ENCODE peak calls at places on chromosome X, in five cellular contexts. One of them, this sample, is unnamed.

GRCh38 chrX:115889121-115889890 is 281.2 kb upstream of the AGTR2 start:
- DNase-seq in psoas muscle: peak; percentile 55
- DNase-seq in cardiac muscle cell: no peak
- DNase-seq in Karpas-422: no peak
- DNase-seq in fibroblast of lung: no peak
- DNase-seq in this sample: no peak

GRCh38 chrX:33339219-33339618 is 127.9 kb upstream of the DMD start:
- DNase-seq in psoas muscle: no peak
- DNase-seq in cardiac muscle cell: peak; percentile 10
- DNase-seq in Karpas-422: no peak
- DNase-seq in fibroblast of lung: no peak
- DNase-seq in this sample: peak; percentile 3

GRCh38 chrX:39813631-39814246 is 284.0 kb downstream of the BCOR start:
- DNase-seq in psoas muscle: peak; percentile 90
- DNase-seq in cardiac muscle cell: no peak
- DNase-seq in Karpas-422: no peak
- DNase-seq in fibroblast of lung: peak; percentile 76
- DNase-seq in this sample: peak; percentile 84

GRCh38 chrX:53288173-53288572 is 6.8 kb upstream of the IQSEC2 start:
- DNase-seq in psoas muscle: peak; percentile 78
- DNase-seq in cardiac muscle cell: peak; percentile 43
- DNase-seq in Karpas-422: no peak
- DNase-seq in fibroblast of lung: peak; percentile 20
- DNase-seq in this sample: no peak

GRCh38 chrX:12011075-12011474 is 127.2 kb upstream of the FRMPD4 start:
- DNase-seq in psoas muscle: no peak
- DNase-seq in cardiac muscle cell: no peak
- DNase-seq in Karpas-422: no peak
- DNase-seq in fibroblast of lung: peak; percentile 53
- DNase-seq in this sample: peak; percentile 3

GRCh38 chrX:98299785-98300184 is 1416.1 kb downstream of the RPA4 start:
- DNase-seq in psoas muscle: no peak
- DNase-seq in cardiac muscle cell: no peak
- DNase-seq in Karpas-422: no peak
- DNase-seq in fibroblast of lung: peak; percentile 14
- DNase-seq in this sample: no peak

GRCh38 chrX:25524150-25524549 is 508.4 kb upstream of the ARX start:
- DNase-seq in psoas muscle: no peak
- DNase-seq in cardiac muscle cell: no peak
- DNase-seq in Karpas-422: no peak
- DNase-seq in fibroblast of lung: no peak
- DNase-seq in this sample: no peak

GRCh38 chrX:39440734-39441305 is 639.6 kb downstream of the MID1IP1 start:
- DNase-seq in psoas muscle: no peak
- DNase-seq in cardiac muscle cell: no peak
- DNase-seq in Karpas-422: no peak
- DNase-seq in fibroblast of lung: no peak
- DNase-seq in this sample: no peak

DNA sequence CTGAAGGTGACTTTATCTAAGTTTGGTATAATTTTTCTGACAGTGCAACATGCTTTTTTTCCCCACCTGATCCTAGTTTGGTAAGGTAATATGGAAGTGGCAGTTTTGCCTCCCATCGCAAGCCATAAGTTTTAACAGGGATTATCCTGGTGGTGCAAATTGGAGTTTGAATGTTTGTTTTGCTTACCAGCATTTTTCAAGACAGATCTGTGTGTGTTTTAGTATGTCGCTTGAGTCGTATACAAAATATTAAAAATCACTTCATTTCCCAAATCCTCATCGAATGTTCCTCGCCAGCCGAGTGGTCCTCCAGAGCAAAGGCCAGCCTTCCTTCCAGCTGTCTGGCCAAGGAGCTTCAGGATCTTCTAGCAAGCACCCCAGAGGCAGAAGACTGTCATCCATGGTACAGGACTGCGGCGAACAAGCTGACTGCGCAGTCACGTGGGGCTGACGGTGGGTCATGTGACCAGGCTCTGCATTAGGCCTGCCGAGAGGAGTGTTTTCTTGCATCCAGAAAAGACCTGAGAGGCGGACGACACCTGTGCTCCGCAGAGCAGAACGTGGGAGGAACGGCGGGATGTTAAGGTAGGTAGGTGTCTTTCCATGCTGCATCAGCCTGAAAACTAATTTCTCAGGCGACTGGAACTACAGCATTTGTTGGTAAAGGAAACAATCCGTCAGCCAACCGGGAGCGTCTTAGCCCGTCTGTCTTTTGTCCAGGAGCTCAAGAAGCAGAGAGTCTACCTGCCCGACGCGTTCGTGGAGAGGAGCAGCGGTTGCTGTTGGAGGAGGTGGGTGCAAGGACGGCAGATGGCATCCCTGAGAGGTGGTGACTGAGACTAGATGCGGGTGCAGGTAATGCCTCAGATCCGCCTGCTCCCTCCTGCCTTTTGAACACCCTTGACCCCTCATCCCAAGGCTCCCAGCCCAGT is at the start of gene GPRASP3:
- DNase-seq in psoas muscle: peak; percentile 86
- DNase-seq in cardiac muscle cell: no peak
- DNase-seq in Karpas-422: no peak
- DNase-seq in fibroblast of lung: peak; percentile 75
- DNase-seq in this sample: peak; percentile 77
- H3K4me3 ChIP-seq in psoas muscle: peak within 1 kb of the TSS; percentile 60
- H3K4me3 ChIP-seq in cardiac muscle cell: no peak within 1 kb of the TSS
- H3K4me3 ChIP-seq in Karpas-422: no peak within 1 kb of the TSS
- H3K4me3 ChIP-seq in fibroblast of lung: peak within 1 kb of the TSS; percentile 72
- H3K4me3 ChIP-seq in this sample: peak within 1 kb of the TSS; percentile 52

GRCh38 chrX:57932266-57932665 is 22.0 kb upstream of the ZXDA start:
- DNase-seq in psoas muscle: no peak
- DNase-seq in cardiac muscle cell: no peak
- DNase-seq in Karpas-422: no peak
- DNase-seq in fibroblast of lung: no peak
- DNase-seq in this sample: no peak
- H3K9me3 ChIP-seq in psoas muscle: no peaks in the 10 kb centered on the region
- H3K9me3 ChIP-seq in cardiac muscle cell: no peaks in the 10 kb centered on the region
- H3K9me3 ChIP-seq in Karpas-422: no peaks in the 10 kb centered on the region
- H3K9me3 ChIP-seq in fibroblast of lung: no peaks in the 10 kb centered on the region
- H3K9me3 ChIP-seq in this sample: no peaks in the 10 kb centered on the region

DNA sequence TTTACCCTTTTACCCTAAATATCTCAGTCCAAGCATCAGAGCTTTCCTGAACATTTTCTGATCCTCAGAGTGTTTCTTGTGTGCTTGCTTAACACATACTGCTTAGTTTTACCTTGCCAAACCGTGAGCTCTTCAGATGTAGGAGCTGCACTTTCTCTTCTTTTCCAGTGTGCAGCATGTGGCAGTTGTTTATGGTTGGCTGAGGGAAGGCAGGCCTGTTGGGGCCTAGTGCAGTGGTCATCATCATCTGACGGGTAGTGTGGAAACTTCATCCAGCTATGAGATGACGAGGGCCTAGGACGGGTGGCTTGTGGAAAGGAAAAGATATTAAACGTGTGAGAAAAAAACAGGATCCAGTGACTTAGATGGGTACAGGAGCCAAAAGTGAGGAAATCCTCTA is 21.5 kb downstream of the VBP1 start:
- DNase-seq in psoas muscle: no peak
- DNase-seq in cardiac muscle cell: no peak
- DNase-seq in Karpas-422: no peak
- DNase-seq in fibroblast of lung: no peak
- DNase-seq in this sample: no peak
- H3K36me3 ChIP-seq in psoas muscle: peaks cover 39% of the 10 kb centered on the region
- H3K36me3 ChIP-seq in cardiac muscle cell: peaks cover 7% of the 10 kb centered on the region
- H3K36me3 ChIP-seq in Karpas-422: peaks cover 8% of the 10 kb centered on the region
- H3K36me3 ChIP-seq in fibroblast of lung: peaks cover 2% of the 10 kb centered on the region
- H3K36me3 ChIP-seq in this sample: peaks cover 14% of the 10 kb centered on the region

GRCh38 chrX:106802063-106802387 is 448 bp upstream of the TBC1D8B start:
- DNase-seq in psoas muscle: no peak
- DNase-seq in cardiac muscle cell: peak; percentile 18
- DNase-seq in Karpas-422: no peak
- DNase-seq in fibroblast of lung: peak; percentile 36
- DNase-seq in this sample: no peak

GRCh38 chrX:106802388-106803275 is at the start of gene TBC1D8B:
- DNase-seq in psoas muscle: peak; percentile 79
- DNase-seq in cardiac muscle cell: peak; percentile 91
- DNase-seq in Karpas-422: no peak
- DNase-seq in fibroblast of lung: peak; percentile 92
- DNase-seq in this sample: peak; percentile 77
- H3K4me3 ChIP-seq in psoas muscle: peak within 1 kb of the TSS; percentile 72
- H3K4me3 ChIP-seq in cardiac muscle cell: peak within 1 kb of the TSS; percentile 58
- H3K4me3 ChIP-seq in Karpas-422: no peak within 1 kb of the TSS
- H3K4me3 ChIP-seq in fibroblast of lung: peak within 1 kb of the TSS; percentile 90
- H3K4me3 ChIP-seq in this sample: peak within 1 kb of the TSS; percentile 68

GRCh38 chrX:42973321-42973720 is 195.4 kb upstream of the PPP1R2C start:
- DNase-seq in psoas muscle: no peak
- DNase-seq in cardiac muscle cell: no peak
- DNase-seq in Karpas-422: no peak
- DNase-seq in fibroblast of lung: no peak
- DNase-seq in this sample: no peak
- H3K9me3 ChIP-seq in psoas muscle: no peaks in the 10 kb centered on the region
- H3K9me3 ChIP-seq in cardiac muscle cell: no peaks in the 10 kb centered on the region
- H3K9me3 ChIP-seq in Karpas-422: peaks cover 19% of the 10 kb centered on the region
- H3K9me3 ChIP-seq in fibroblast of lung: no peaks in the 10 kb centered on the region
- H3K9me3 ChIP-seq in this sample: no peaks in the 10 kb centered on the region

DNA sequence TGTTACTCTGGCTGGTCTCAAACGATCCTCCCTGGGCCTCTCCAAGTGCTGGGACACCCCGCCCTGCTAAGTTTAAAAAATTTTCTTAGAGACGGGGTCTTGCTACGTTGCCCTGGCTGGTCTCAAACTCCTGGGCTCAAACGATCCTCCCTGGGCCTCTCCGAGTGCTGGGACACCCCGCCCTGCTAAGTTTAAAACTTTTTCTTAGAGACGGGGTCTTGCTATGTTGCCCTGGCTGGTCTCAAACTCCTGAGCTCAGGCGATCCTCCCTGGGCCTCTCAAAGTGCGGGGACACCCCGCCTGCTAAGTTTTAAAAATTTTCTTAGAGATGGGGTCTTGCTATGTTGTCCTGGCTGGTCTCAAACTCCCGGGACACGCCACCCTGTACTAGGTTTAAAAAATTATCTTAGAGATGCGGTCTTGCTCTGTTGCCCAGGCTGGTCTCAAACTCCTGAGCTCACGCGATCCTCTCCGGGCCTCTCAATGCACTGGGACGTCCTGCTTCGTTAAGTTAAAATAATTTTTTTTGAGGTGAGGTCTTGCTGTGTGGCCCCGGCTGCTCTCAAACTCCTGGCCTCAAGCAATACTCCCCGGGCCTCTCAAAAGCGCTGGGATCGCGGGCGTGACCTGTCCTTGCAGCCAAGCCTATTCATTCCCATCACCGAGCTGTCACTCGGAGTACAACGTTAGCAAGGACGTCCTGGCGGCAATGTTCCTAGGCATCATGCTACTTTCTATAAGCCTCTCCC is 1.1 kb downstream of the SLC25A6 start:
- DNase-seq in psoas muscle: peak; percentile 60
- DNase-seq in cardiac muscle cell: no peak
- DNase-seq in Karpas-422: no peak
- DNase-seq in fibroblast of lung: no peak
- DNase-seq in this sample: no peak
- H3K36me3 ChIP-seq in psoas muscle: peaks cover 55% of the 10 kb centered on the region
- H3K36me3 ChIP-seq in cardiac muscle cell: peaks cover 43% of the 10 kb centered on the region
- H3K36me3 ChIP-seq in Karpas-422: peaks cover 61% of the 10 kb centered on the region
- H3K36me3 ChIP-seq in fibroblast of lung: peaks cover 35% of the 10 kb centered on the region
- H3K36me3 ChIP-seq in this sample: peaks cover 70% of the 10 kb centered on the region

DNA sequence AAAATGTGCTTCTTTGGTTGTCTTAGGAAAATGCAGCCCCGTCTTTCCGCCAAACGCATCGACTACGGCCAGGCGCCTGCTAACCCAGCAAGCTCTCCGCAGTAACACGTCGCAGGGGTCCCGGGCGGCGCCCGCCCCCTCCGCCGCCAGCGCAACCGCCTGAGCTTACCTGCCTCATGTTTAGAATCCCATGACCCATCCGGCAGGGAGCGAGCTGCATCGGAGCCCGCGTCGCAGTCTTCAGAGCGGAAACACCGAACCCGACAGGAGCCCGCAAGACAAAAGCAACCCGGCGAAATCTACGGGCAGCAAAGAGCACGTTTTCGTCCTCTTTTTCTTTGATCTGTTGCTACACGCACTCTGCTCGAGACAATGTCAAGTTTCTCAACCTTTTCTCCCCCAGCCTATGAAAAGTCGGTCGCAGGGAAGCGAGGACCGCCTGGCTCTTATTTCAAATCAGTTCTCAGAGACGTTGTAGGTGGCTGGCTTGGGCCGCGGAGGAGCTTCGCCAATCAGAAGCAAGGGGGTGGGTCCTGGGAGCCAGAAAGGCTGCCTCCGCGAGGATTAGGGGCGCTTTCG is at the start of gene MID1:
- DNase-seq in psoas muscle: peak; percentile 66
- DNase-seq in cardiac muscle cell: peak; percentile 87
- DNase-seq in Karpas-422: no peak
- DNase-seq in fibroblast of lung: peak; percentile 85
- DNase-seq in this sample: peak; percentile 86
- H3K4me3 ChIP-seq in psoas muscle: peak within 1 kb of the TSS; percentile 65
- H3K4me3 ChIP-seq in cardiac muscle cell: peak within 1 kb of the TSS; percentile 46
- H3K4me3 ChIP-seq in Karpas-422: no peak within 1 kb of the TSS
- H3K4me3 ChIP-seq in fibroblast of lung: peak within 1 kb of the TSS; percentile 67
- H3K4me3 ChIP-seq in this sample: peak within 1 kb of the TSS; percentile 82

This sample was measured in MG63.